ENCODE peak calls at places on chromosomes 16 and 17, in nine cellular contexts. J is effector memory CD4-positive, alpha-beta T cell; Q is NCI-H510A treated with DMSO at 0.1 percent for 48 hours; P is amniotic stem cell; F is Caco-2; D is ascending aorta; E is substantia nigra; B is caudate nucleus; L is A172. R is an unnamed sample.

GRCh38 chr16:15952265-15952711 is 2.9 kb downstream of the ABCC1 start:
- DNase-seq in J (no peak), Q (no peak), P (no peak), F (no peak), D (no peak), E (no peak), B (no peak), L (no peak), R (no peak)

GRCh38 chr16:55540221-55540620 is 26.3 kb upstream of the CAPNS2 start:
- DNase-seq in J (no peak), Q (no peak), P (no peak), F (no peak), D (no peak), E (no peak), B (no peak), L (no peak), R (no peak)

GRCh38 chr17:7060165-7060890 is 16.4 kb upstream of the SLC16A11 start:
- DNase-seq in J (no peak), Q (no peak), P (no peak), F (no peak), D (no peak), E (no peak), B (no peak), L (peak; percentile 97), R (no peak)

GRCh38 chr17:49814781-49815496 is 26.5 kb downstream of the KAT7 start:
- DNase-seq in J (no peak), Q (no peak), P (no peak), F (no peak), D (no peak), E (no peak), B (no peak), L (no peak), R (no peak)

GRCh38 chr17:298791-299450 is 53.7 kb downstream of the RPH3AL start:
- DNase-seq in J (no peak), Q (no peak), P (no peak), F (no peak), D (no peak), E (no peak), B (no peak), L (no peak), R (no peak)

GRCh38 chr17:73765824-73766563 is 121.7 kb upstream of the SDK2 start:
- DNase-seq in J (no peak), Q (peak; percentile 75), P (no peak), F (no peak), D (no peak), E (no peak), B (no peak), L (no peak), R (no peak)

GRCh38 chr17:80036715-80037477 is 454 bp downstream of the CCDC40 start:
- DNase-seq in J (peak; percentile 18), Q (peak; percentile 45), P (peak; percentile 17), F (peak; percentile 65), D (no peak), E (no peak), B (no peak), L (peak; percentile 34), R (peak; percentile 50)

GRCh38 chr16:79528281-79528680 is 72.3 kb downstream of the MAF start:
- DNase-seq in J (no peak), Q (no peak), P (no peak), F (no peak), D (no peak), E (no peak), B (no peak), L (no peak), R (no peak)

GRCh38 chr17:42167807-42168206 is 13.0 kb upstream of the RAB5C start:
- DNase-seq in J (no peak), Q (no peak), P (no peak), F (no peak), D (no peak), E (no peak), B (no peak), L (no peak), R (no peak)

GRCh38 chr17:74369221-74369620 is 1.9 kb downstream of the GPR142 start:
- DNase-seq in J (peak; percentile 29), Q (peak; percentile 53), P (no peak), F (no peak), D (no peak), E (no peak), B (no peak), L (no peak), R (no peak)

GRCh38 chr17:65936013-65936412 is 255.9 kb downstream of the CEP112 start:
- DNase-seq in J (no peak), Q (no peak), P (no peak), F (no peak), D (no peak), E (no peak), B (no peak), L (no peak), R (no peak)

GRCh38 chr16:50696575-50697420 is 3.4 kb downstream of the NOD2 start:
- DNase-seq in J (peak; percentile 62), Q (no peak), P (no peak), F (peak; percentile 37), D (peak; percentile 80), E (no peak), B (no peak), L (peak; percentile 80), R (no peak)

GRCh38 chr16:4776141-4776705 is 9.3 kb upstream of the ZNF500 start:
- DNase-seq in J (no peak), Q (no peak), P (no peak), F (no peak), D (no peak), E (no peak), B (no peak), L (no peak), R (no peak)

GRCh38 chr16:24652803-24653202 is 76.6 kb upstream of the TNRC6A start:
- DNase-seq in J (no peak), Q (no peak), P (no peak), F (no peak), D (no peak), E (no peak), B (no peak), L (no peak), R (no peak)

GRCh38 chr17:48646183-48647102 is 20.3 kb upstream of the HOXB9 start:
- DNase-seq in J (no peak), Q (peak; percentile 81), P (no peak), F (peak; percentile 82), D (no peak), E (no peak), B (no peak), L (no peak), R (no peak)

GRCh38 chr17:50095626-50096037 is 481 bp downstream of the PDK2 start:
- DNase-seq in J (no peak), Q (no peak), P (no peak), F (no peak), D (no peak), E (no peak), B (no peak), L (no peak), R (no peak)

GRCh38 chr16:70444249-70445063 is 5.6 kb upstream of the ST3GAL2 start:
- DNase-seq in J (no peak), Q (no peak), P (no peak), F (peak; percentile 81), D (no peak), E (no peak), B (no peak), L (no peak), R (no peak)

GRCh38 chr17:16325964-16326363 is 27.3 kb downstream of the CENPV start:
- DNase-seq in J (no peak), Q (no peak), P (no peak), F (no peak), D (no peak), E (no peak), B (no peak), L (no peak), R (no peak)

GRCh38 chr16:5027086-5027485 is 6.6 kb downstream of the NAGPA start:
- DNase-seq in J (no peak), Q (no peak), P (no peak), F (no peak), D (no peak), E (no peak), B (no peak), L (no peak), R (no peak)

GRCh38 chr17:66560691-66561090 is 258.3 kb downstream of the PRKCA start:
- DNase-seq in J (no peak), Q (no peak), P (no peak), F (no peak), D (no peak), E (no peak), B (no peak), L (no peak), R (no peak)

GRCh38 chr17:57911834-57912673 is 43.2 kb downstream of the CUEDC1 start:
- DNase-seq in J (no peak), Q (peak; percentile 92), P (no peak), F (no peak), D (peak; percentile 41), E (peak; percentile 91), B (peak; percentile 66), L (peak; percentile 86), R (no peak)

GRCh38 chr17:40598021-40598927 is 33.0 kb upstream of the CCR7 start:
- DNase-seq in J (no peak), Q (no peak), P (no peak), F (no peak), D (no peak), E (no peak), B (no peak), L (no peak), R (no peak)

GRCh38 chr16:68257906-68258800 is 6.2 kb upstream of the SLC7A6 start:
- DNase-seq in J (no peak), Q (peak; percentile 35), P (no peak), F (peak; percentile 82), D (no peak), E (no peak), B (no peak), L (peak; percentile 97), R (no peak)

GRCh38 chr17:16488572-16488997 is 3.4 kb downstream of the LRRC75A start:
- DNase-seq in J (no peak), Q (no peak), P (no peak), F (no peak), D (no peak), E (no peak), B (no peak), L (no peak), R (no peak)

GRCh38 chr17:77542551-77543490 is 402.1 kb downstream of the SEC14L1 start:
- DNase-seq in J (peak; percentile 21), Q (peak; percentile 85), P (peak; percentile 74), F (peak; percentile 78), D (peak; percentile 22), E (peak; percentile 46), B (peak; percentile 28), L (peak; percentile 92), R (peak; percentile 79)

GRCh38 chr17:27529230-27529796 is 73.1 kb downstream of the KSR1 start:
- DNase-seq in J (no peak), Q (peak; percentile 78), P (no peak), F (no peak), D (no peak), E (no peak), B (no peak), L (peak; percentile 49), R (no peak)

GRCh38 chr17:3974980-3975379 is 10.7 kb upstream of the ATP2A3 start:
- DNase-seq in J (no peak), Q (no peak), P (no peak), F (no peak), D (no peak), E (no peak), B (no peak), L (no peak), R (no peak)

GRCh38 chr17:58277107-58277506 is 3.6 kb downstream of the MPO start:
- DNase-seq in J (no peak), Q (peak; percentile 12), P (no peak), F (no peak), D (no peak), E (no peak), B (no peak), L (no peak), R (no peak)

GRCh38 chr17:15663176-15663575 is 20.9 kb downstream of the TRIM16 start:
- DNase-seq in J (no peak), Q (no peak), P (no peak), F (no peak), D (no peak), E (no peak), B (no peak), L (no peak), R (no peak)

GRCh38 chr17:36791961-36792475 is 145.3 kb upstream of the LHX1 start:
- DNase-seq in J (no peak), Q (no peak), P (no peak), F (no peak), D (no peak), E (no peak), B (no peak), L (no peak), R (no peak)

GRCh38 chr17:57619061-57619937 is 125.8 kb downstream of the CCDC182 start:
- DNase-seq in J (no peak), Q (no peak), P (no peak), F (no peak), D (no peak), E (no peak), B (no peak), L (peak; percentile 67), R (no peak)